ENCODE peak calls at places on chromosomes 16 and 17, in seven cellular contexts. D is tibial artery, I is AG04450, U is upper lobe of right lung, J is gastrocnemius medialis, W is IMR-90, Q is iPS DF 6.9. R is an unnamed sample. For H3K27me3, the result is how much of the 10 kb centered on the place peaks cover.

GRCh38 chr16:85171004-85171808 is 58.9 kb upstream of the CIBAR2 start:
- DNase-seq in D (no peak), I (no peak), U (no peak), J (no peak), W (no peak), Q (no peak), R (no peak)

GRCh38 chr17:71689782-71690181 is 431.0 kb upstream of the SOX9 start:
- DNase-seq in D (no peak), I (no peak), U (no peak), J (no peak), W (no peak), Q (no peak), R (no peak)

GRCh38 chr17:58334661-58335060 is 6.1 kb upstream of the TSPOAP1 start:
- DNase-seq in D (no peak), I (no peak), U (no peak), J (no peak), W (no peak), Q (no peak), R (no peak)

GRCh38 chr16:29883987-29884386 is 15.4 kb downstream of the SEZ6L2 start:
- DNase-seq in D (no peak), I (no peak), U (no peak), J (no peak), W (no peak), Q (no peak), R (no peak)

GRCh38 chr16:48003226-48003907 is 152.4 kb downstream of the ABCC12 start:
- DNase-seq in D (no peak), I (no peak), U (no peak), J (no peak), W (no peak), Q (no peak), R (no peak)

GRCh38 chr17:21573961-21574610 is 118.2 kb upstream of the KCNJ18 start:
- DNase-seq in D (peak), I (peak), U (no peak), J (peak), W (peak), Q (no peak), R (peak)

GRCh38 chr17:75853410-75853809 is 1.7 kb downstream of the WBP2 start:
- DNase-seq in D (no peak), I (no peak), U (no peak), J (peak), W (peak), Q (no peak), R (no peak)

GRCh38 chr17:41882756-41883155 is 17.5 kb upstream of the KLHL11 start:
- DNase-seq in D (no peak), I (no peak), U (no peak), J (no peak), W (no peak), Q (no peak), R (no peak)

GRCh38 chr16:28212532-28212873 is 738 bp upstream of the XPO6 start:
- DNase-seq in D (no peak), I (no peak), U (no peak), J (no peak), W (peak), Q (no peak), R (no peak)

GRCh38 chr16:7351572-7351971 is 18.9 kb downstream of the RBFOX1 start:
- DNase-seq in D (no peak), I (no peak), U (no peak), J (peak), W (no peak), Q (no peak), R (no peak)

GRCh38 chr16:31354394-31355291 is at the start of gene ITGAX:
- DNase-seq in D (no peak), I (no peak), U (peak), J (peak), W (peak), Q (no peak), R (peak)

GRCh38 chr17:49459401-49459984 is 35.6 kb upstream of the NGFR start:
- DNase-seq in D (no peak), I (no peak), U (no peak), J (no peak), W (no peak), Q (no peak), R (no peak)

GRCh38 chr16:85959686-85960085 is 60.7 kb downstream of the IRF8 start:
- DNase-seq in D (no peak), I (no peak), U (no peak), J (no peak), W (no peak), Q (no peak), R (no peak)

GRCh38 chr17:50346313-50347086 is 574 bp downstream of the XYLT2 start:
- DNase-seq in D (peak), I (no peak), U (peak), J (no peak), W (no peak), Q (no peak), R (peak)

GRCh38 chr16:13733561-13733960 is 186.4 kb upstream of the ERCC4 start:
- DNase-seq in D (no peak), I (no peak), U (no peak), J (no peak), W (no peak), Q (no peak), R (no peak)

GRCh38 chr16:11405331-11406176 is 60.3 kb downstream of the RMI2 start:
- DNase-seq in D (no peak), I (no peak), U (no peak), J (no peak), W (peak), Q (no peak), R (peak)

GRCh38 chr16:2469399-2470233 is 1.5 kb upstream of the NTN3 start:
- DNase-seq in D (no peak), I (no peak), U (no peak), J (no peak), W (no peak), Q (no peak), R (no peak)

GRCh38 chr16:81697886-81698635 is 81.0 kb upstream of the PLCG2 start:
- DNase-seq in D (no peak), I (no peak), U (peak), J (no peak), W (no peak), Q (no peak), R (no peak)

DNA sequence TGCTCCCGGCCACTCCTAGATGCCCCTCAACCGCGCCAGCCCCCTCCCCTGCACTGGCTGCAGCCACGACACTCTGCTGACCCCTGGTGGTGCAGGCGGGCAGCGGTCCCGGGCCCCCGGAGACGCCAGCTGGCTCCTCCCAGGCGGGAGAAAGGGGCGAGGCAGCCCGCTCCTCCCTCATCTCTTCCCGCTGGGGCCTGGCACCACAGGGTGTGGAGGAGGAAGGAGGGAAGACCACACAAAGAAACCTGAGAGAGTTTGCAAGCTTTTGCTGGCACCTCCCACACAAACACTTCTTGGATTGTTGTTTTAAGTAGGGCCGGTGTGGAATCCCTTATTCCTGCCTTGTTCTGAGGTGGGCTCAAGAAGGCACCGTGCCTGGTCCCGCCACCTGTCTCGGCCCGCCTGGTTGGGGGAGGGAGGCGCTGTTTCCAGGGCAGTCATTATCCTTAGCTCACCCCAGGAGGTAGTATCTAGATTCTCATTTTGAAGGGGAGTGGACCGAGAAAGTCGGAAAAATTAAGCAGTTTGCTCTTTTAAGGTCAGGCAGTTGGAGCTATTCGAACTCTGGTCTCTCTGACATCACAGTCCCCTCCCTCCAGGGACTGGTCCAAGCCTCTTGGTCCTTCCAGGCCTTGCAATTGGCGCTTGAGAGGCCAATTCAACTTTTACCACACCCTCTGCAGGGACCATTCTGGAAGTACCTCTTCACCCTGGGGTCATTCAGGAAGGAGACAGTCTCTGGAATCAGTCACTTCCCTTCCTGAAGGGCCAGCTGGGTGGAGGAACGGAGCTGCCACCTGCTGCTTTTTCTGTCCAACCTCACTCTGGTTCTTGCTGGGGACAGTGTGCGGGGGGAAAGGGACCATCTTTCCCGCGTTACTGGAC is 951 bp upstream of the ANKRD13B start:
- DNase-seq in D (peak), I (no peak), U (peak), J (peak), W (peak), Q (no peak), R (peak)
- H3K4me3 ChIP-seq in D (peak), I (peak), U (peak), J (peak), W (no peak), Q (peak), R (no peak)

DNA sequence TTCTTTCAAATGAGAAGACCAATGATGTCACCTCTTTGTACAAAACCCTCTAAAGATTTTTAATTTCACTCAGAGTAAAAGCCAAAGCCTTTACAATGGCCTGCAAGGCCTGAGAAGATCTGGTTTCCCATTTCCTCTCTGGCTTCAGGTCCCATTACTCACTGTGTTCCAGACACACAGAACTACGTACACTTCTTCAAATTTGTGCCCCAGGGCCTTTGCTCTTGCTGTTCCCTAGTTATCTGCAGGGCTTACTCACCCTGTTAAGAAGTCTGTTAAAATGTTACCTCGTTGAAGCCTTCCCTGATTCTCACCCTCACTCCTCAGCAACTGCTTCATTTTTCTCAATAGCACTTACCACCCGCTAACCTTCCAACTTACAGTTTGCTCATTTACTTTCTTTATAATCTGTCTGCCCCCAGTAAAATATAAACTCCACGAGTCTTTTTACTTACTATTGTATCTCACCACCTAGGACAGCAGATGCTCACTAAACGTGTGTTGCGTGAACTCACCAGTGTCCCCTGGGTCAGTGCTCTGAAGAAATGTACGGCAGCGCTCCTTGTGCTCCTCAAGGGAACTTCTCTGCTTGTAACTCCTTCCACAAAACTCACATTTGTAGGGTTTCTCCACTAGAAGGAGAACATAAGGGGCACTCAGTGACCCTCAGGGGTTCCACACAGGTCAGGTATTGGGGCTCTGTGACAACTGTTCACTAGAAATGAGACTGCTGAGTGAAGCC is 50.2 kb downstream of the GRB7 start:
- DNase-seq in D (no peak), I (no peak), U (no peak), J (no peak), W (no peak), Q (no peak), R (no peak)
- H3K27me3 ChIP-seq in D (under half), I (under half), U (under half), J (under half), W (under half), Q (under half), R (under half)

GRCh38 chr16:49825006-49825405 is 30.9 kb downstream of the ZNF423 start:
- DNase-seq in D (no peak), I (no peak), U (no peak), J (no peak), W (no peak), Q (no peak), R (no peak)
- H3K27ac ChIP-seq in D (no peak), I (no peak), U (peak), J (peak), W (no peak), Q (no peak), R (no peak)

GRCh38 chr17:65739026-65739425 is 177.6 kb upstream of the AXIN2 start:
- DNase-seq in D (no peak), I (no peak), U (no peak), J (no peak), W (no peak), Q (no peak), R (no peak)
- H3K4me3 ChIP-seq in D (no peak), I (no peak), U (no peak), J (no peak), W (no peak), Q (no peak), R (no peak)

GRCh38 chr17:45895969-45896793 is 1.8 kb downstream of the MAPT start:
- DNase-seq in D (no peak), I (no peak), U (no peak), J (peak), W (no peak), Q (no peak), R (no peak)

GRCh38 chr17:45894022-45894784 is at the start of gene MAPT:
- DNase-seq in D (peak), I (peak), U (peak), J (peak), W (peak), Q (peak), R (peak)

GRCh38 chr17:45893725-45894021 is 681 bp upstream of the MAPT start:
- DNase-seq in D (no peak), I (no peak), U (no peak), J (no peak), W (no peak), Q (no peak), R (no peak)

GRCh38 chr17:45896803-45897693 is 2.7 kb downstream of the MAPT start:
- DNase-seq in D (no peak), I (no peak), U (no peak), J (no peak), W (no peak), Q (no peak), R (no peak)

DNA sequence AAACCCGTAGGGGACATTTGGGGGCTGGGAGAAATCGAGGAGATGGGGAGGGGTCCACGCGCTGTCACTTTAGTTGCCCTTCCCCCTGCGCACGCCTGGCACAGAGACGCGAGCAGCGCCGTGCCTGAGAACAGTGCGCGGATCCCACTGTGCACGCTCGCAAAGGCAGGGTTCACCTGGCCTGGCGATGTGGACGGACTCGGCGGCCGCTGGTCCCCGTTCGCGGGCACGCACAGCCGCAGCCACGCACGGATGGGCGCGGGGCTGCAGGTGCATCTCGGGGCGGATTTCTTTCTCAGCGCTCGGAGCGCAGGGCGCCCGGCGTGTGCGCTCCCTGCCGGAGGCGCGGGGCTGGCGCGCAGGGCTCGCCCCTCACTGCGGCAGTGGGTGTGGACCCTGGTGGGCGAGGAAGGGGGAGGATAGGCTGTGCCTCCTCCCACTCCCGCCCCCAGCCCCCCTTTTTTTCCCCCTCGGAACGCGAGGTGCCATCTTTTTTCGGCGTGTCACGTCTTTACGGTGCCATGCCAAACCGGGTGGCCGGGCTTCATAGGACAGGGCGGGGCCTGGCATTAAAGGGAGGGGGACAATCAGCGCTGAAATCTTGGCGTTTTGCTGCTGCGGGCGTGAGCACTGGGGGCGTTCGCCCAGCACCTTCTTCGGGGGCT is 1.1 kb downstream of the MAPT start:
- DNase-seq in D (no peak), I (no peak), U (no peak), J (peak), W (no peak), Q (no peak), R (peak)
- H3K27me3 ChIP-seq in D (under half), I (under half), U (under half), J (under half), W (half or more), Q (under half), R (under half)

DNA sequence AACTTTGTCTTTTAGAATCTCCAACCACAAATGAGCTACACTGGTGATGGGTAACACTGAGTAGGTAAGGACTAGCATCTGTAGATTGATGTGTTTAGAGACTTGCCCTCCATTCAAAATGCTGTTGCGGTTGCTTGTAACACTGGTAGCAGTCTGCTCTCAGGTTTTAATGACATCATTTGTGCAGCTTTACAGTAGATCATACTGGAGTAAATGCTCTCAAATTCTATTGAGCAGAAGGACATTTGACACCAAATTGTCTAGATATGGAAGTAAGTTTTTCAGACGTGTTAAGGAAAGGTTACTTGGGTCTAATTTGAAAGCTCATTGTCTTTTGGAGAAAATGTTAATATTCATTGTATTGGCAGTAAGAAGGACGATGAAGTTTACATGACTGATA is 98.9 kb downstream of the NLK start:
- DNase-seq in D (no peak), I (no peak), U (no peak), J (no peak), W (no peak), Q (no peak), R (no peak)
- H3K27ac ChIP-seq in D (no peak), I (no peak), U (no peak), J (peak), W (no peak), Q (no peak), R (no peak)

GRCh38 chr16:4780235-4780634 is 7.9 kb downstream of the SEPTIN12 start:
- DNase-seq in D (no peak), I (no peak), U (no peak), J (no peak), W (peak), Q (no peak), R (no peak)

GRCh38 chr16:4775005-4775404 is 8.0 kb upstream of the ZNF500 start:
- DNase-seq in D (no peak), I (no peak), U (no peak), J (no peak), W (no peak), Q (no peak), R (no peak)

GRCh38 chr16:4776141-4776705 is 9.3 kb upstream of the ZNF500 start:
- DNase-seq in D (no peak), I (no peak), U (no peak), J (no peak), W (no peak), Q (no peak), R (no peak)

GRCh38 chr16:4778050-4778392 is 10.1 kb downstream of the SEPTIN12 start:
- DNase-seq in D (no peak), I (no peak), U (no peak), J (no peak), W (no peak), Q (no peak), R (no peak)

GRCh38 chr16:4777339-4778049 is 10.5 kb upstream of the ZNF500 start:
- DNase-seq in D (no peak), I (no peak), U (no peak), J (no peak), W (no peak), Q (no peak), R (no peak)
- H3K4me3 ChIP-seq in D (no peak), I (no peak), U (no peak), J (no peak), W (no peak), Q (no peak), R (no peak)

GRCh38 chr17:78345172-78345571 is 14.7 kb downstream of the SOCS3 start:
- DNase-seq in D (no peak), I (no peak), U (no peak), J (no peak), W (no peak), Q (no peak), R (no peak)

GRCh38 chr17:78345791-78346494 is 13.9 kb downstream of the SOCS3 start:
- DNase-seq in D (no peak), I (no peak), U (no peak), J (peak), W (no peak), Q (no peak), R (no peak)

GRCh38 chr17:78347453-78347852 is 12.4 kb downstream of the SOCS3 start:
- DNase-seq in D (no peak), I (no peak), U (peak), J (no peak), W (no peak), Q (no peak), R (no peak)

GRCh38 chr17:78348055-78348745 is 11.7 kb downstream of the SOCS3 start:
- DNase-seq in D (no peak), I (no peak), U (no peak), J (no peak), W (no peak), Q (no peak), R (no peak)

GRCh38 chr17:78346605-78347250 is 13.1 kb downstream of the SOCS3 start:
- DNase-seq in D (no peak), I (no peak), U (no peak), J (no peak), W (peak), Q (no peak), R (no peak)
- H3K27me3 ChIP-seq in D (under half), I (under half), U (under half), J (under half), W (under half), Q (under half), R (under half)